ENCODE peak calls at places on chromosome 3, in six cellular contexts. S is bronchial epithelial cell, C is uterus, F is lower lobe of right lung, R is Peyer's patch, D is fibroblast of lung. W is an unnamed sample. For H3K27me3, the result is how much of the 10 kb centered on the place peaks cover.

GRCh38 chr3:149382091-149382467 is 4.6 kb upstream of the TM4SF1 start:
- DNase-seq in C (no peak), R (no peak), D (peak), S (peak), F (no peak), W (no peak)

GRCh38 chr3:155704771-155705559 is 39.9 kb downstream of the PLCH1 start:
- DNase-seq in C (no peak), D (no peak), S (peak), F (no peak), R (no peak), W (no peak)

GRCh38 chr3:136473716-136474326 is 223.7 kb downstream of the PCCB start:
- DNase-seq in S (no peak), D (peak), R (no peak), C (no peak), F (no peak), W (no peak)

GRCh38 chr3:171778493-171778892 is 31.8 kb downstream of the PLD1 start:
- DNase-seq in R (no peak), S (no peak), F (no peak), C (no peak), D (no peak), W (no peak)

GRCh38 chr3:133892546-133893231 is 3.0 kb downstream of the RAB6B start:
- DNase-seq in D (no peak), C (no peak), S (no peak), F (peak), R (no peak), W (no peak)

GRCh38 chr3:54983266-54983910 is 55.5 kb upstream of the LRTM1 start:
- DNase-seq in C (no peak), F (no peak), S (no peak), D (no peak), R (no peak), W (no peak)

GRCh38 chr3:10242182-10243065 is 5.8 kb upstream of the TATDN2 start:
- DNase-seq in R (peak), S (no peak), F (no peak), D (no peak), C (no peak), W (no peak)

GRCh38 chr3:128410669-128411573 is 55.8 kb downstream of the DNAJB8 start:
- DNase-seq in R (no peak), S (no peak), D (no peak), C (no peak), F (no peak), W (no peak)

GRCh38 chr3:51794202-51794601 is 15.2 kb upstream of the IQCF6 start:
- DNase-seq in D (no peak), R (no peak), C (no peak), F (no peak), S (no peak), W (no peak)

GRCh38 chr3:149954812-149955211 is 15.9 kb downstream of the PFN2 start:
- DNase-seq in S (no peak), R (no peak), F (no peak), D (no peak), C (no peak), W (no peak)

GRCh38 chr3:151386063-151386462 is 1.5 kb upstream of the P2RY12 start:
- DNase-seq in D (no peak), R (no peak), S (no peak), F (no peak), C (no peak), W (no peak)

GRCh38 chr3:105593315-105593714 is 226.6 kb downstream of the ALCAM start:
- DNase-seq in C (no peak), D (no peak), S (no peak), F (no peak), R (no peak), W (no peak)

GRCh38 chr3:66490214-66490613 is 10.6 kb downstream of the LRIG1 start:
- DNase-seq in F (no peak), R (peak), S (no peak), C (no peak), D (peak), W (no peak)

GRCh38 chr3:62500556-62501294 is 127.4 kb upstream of the FEZF2 start:
- DNase-seq in C (no peak), R (no peak), S (no peak), D (no peak), F (no peak), W (no peak)

DNA sequence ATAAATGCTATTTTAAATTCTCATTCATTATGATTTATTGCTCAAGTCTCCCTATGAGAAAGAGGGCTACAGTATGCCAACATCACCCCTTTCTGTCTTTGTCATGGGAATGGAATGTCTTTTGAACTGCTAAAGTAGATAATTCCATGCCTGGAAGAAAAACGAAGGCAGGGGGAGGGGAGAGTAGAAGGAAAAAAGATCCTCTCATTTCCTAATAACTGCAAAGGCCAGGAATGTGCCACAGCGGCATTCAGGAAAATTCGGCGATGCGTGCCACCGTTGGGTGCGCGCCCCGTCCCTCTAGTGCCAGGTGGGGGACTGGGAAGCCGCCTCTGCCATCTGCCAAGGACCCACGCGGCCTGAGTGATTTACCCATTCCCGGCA is 54.7 kb downstream of the CPN2 start:
- DNase-seq in F (no peak), D (peak), S (peak), C (no peak), R (no peak), W (no peak)
- H3K4me3 ChIP-seq in F (peak), D (peak), S (peak), C (peak), R (peak), W (peak)

GRCh38 chr3:147397911-147398809 is 8.2 kb downstream of the ZIC4 start:
- DNase-seq in S (no peak), D (no peak), F (no peak), R (no peak), C (no peak), W (peak)
- H3K27me3 ChIP-seq in S (under half), D (half or more), F (half or more), R (under half), C (under half), W (under half)

GRCh38 chr3:183541738-183542137 is 13.8 kb downstream of the KLHL6 start:
- DNase-seq in F (no peak), D (no peak), S (no peak), R (no peak), C (no peak), W (no peak)
- TF ChIP-seq CTCF in F (no peak), D (no peak), S (no peak), R (no peak), C (no peak), W (no peak)

DNA sequence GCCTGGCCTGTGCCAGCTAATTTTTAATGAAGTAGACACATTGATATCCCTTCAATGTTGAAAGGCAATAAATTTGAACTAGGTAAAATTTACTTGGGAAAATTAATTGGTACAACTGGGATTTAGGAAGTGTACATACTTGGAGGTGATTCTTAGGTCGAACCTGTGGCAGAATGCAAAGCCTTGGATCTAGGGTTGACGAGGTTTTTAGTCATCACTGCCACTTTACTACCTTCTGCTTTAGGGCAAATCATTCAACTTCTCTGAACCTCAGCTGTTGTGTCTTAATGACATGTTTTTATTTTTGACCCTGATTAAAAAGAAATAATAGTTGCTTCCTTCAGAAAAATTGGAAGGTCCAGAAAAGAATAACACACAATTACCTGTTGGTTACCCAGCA is 2.5 kb downstream of the APPL1 start:
- DNase-seq in R (no peak), F (no peak), D (no peak), S (peak), C (no peak), W (no peak)
- H3K4me3 ChIP-seq in R (no peak), F (no peak), D (no peak), S (no peak), C (no peak), W (no peak)